ENCODE peak calls at places on chromosomes 4 and X, in four cellular contexts. X is T-cell, R is T-helper 1 cell, Z is amniotic epithelial cell. N is an unnamed sample.

GRCh38 chr4:15232725-15233597 is 194.9 kb upstream of the C1QTNF7 start:
- DNase-seq in X (no peak), R (peak), Z (peak), N (no peak)

GRCh38 chr4:181897935-181898334 is 345.3 kb upstream of the TENM3 start:
- DNase-seq in X (no peak), R (no peak), Z (peak), N (no peak)

GRCh38 chr4:95549246-95550138 is 719 bp upstream of the UNC5C start:
- DNase-seq in X (no peak), R (peak), Z (peak), N (peak)

GRCh38 chr4:16377887-16378286 is 151.6 kb upstream of the TAPT1 start:
- DNase-seq in X (no peak), R (no peak), Z (no peak), N (no peak)

GRCh38 chr4:5566526-5566925 is 141.8 kb downstream of the EVC2 start:
- DNase-seq in X (no peak), R (no peak), Z (no peak), N (no peak)

GRCh38 chr4:71607780-71608673 is 175.9 kb downstream of the GC start:
- DNase-seq in X (no peak), R (no peak), Z (peak), N (no peak)

GRCh38 chr4:112889619-112890294 is 159.7 kb upstream of the ANK2 start:
- DNase-seq in X (no peak), R (no peak), Z (peak), N (no peak)

GRCh38 chr4:1277667-1278335 is 11.9 kb upstream of the MAEA start:
- DNase-seq in X (no peak), R (no peak), Z (peak), N (no peak)

GRCh38 chr4:30828290-30828926 is 108.2 kb downstream of the PCDH7 start:
- DNase-seq in X (no peak), R (no peak), Z (peak), N (no peak)

GRCh38 chr4:5372198-5372597 is 320.9 kb downstream of the STK32B start:
- DNase-seq in X (no peak), R (no peak), Z (no peak), N (no peak)

GRCh38 chr4:8849266-8850073 is 22.2 kb downstream of the HMX1 start:
- DNase-seq in X (no peak), R (no peak), Z (no peak), N (no peak)

GRCh38 chrX:153818571-153819397 is 11.6 kb downstream of the PDZD4 start:
- DNase-seq in X (peak), R (peak), Z (no peak), N (peak)

N was measured in progenitor cell of endocrine pancreas.